ENCODE peak calls at places on chromosomes 6 and 20, in five cellular contexts. A is stomach, T is tibial nerve, I is K562, N is sigmoid colon. B is an unnamed sample.

GRCh38 chr6:21740719-21741118 is 147.2 kb downstream of the SOX4 start:
- DNase-seq in A (no peak), T (no peak), I (no peak), N (no peak), B (no peak)

GRCh38 chr6:6039946-6040509 is 33.3 kb upstream of the NRN1 start:
- DNase-seq in I (no peak), N (no peak), T (no peak), A (no peak), B (no peak)

GRCh38 chr6:16683524-16684194 is 77.6 kb downstream of the ATXN1 start:
- DNase-seq in I (no peak), T (peak; percentile 48), N (peak; percentile 76), A (no peak), B (no peak)

GRCh38 chr6:100665041-100665380 is 200.3 kb upstream of the SIM1 start:
- DNase-seq in N (no peak), I (no peak), A (no peak), T (no peak), B (no peak)

GRCh38 chr6:3204921-3205320 is 22.5 kb downstream of the TUBB2B start:
- DNase-seq in N (no peak), I (no peak), T (no peak), A (no peak), B (no peak)

GRCh38 chr6:139699335-139699734 is 324.9 kb upstream of the CITED2 start:
- DNase-seq in T (peak; percentile 65), N (no peak), I (no peak), A (no peak), B (no peak)

GRCh38 chr20:31751126-31751525 is 12.0 kb downstream of the TPX2 start:
- DNase-seq in I (no peak), N (no peak), T (no peak), A (no peak), B (no peak)

GRCh38 chr20:47502801-47503239 is 1.1 kb downstream of the NCOA3 start:
- DNase-seq in N (no peak), A (no peak), I (peak; percentile 35), T (peak; percentile 19), B (no peak)

GRCh38 chr6:4270799-4271198 is 135.4 kb upstream of the ECI2 start:
- DNase-seq in T (peak; percentile 26), I (no peak), N (no peak), A (no peak), B (no peak)

GRCh38 chr6:12628327-12628726 is 88.2 kb upstream of the PHACTR1 start:
- DNase-seq in N (no peak), A (no peak), T (no peak), I (no peak), B (no peak)

GRCh38 chr20:37526238-37526838 is 1.3 kb downstream of the BLCAP start:
- DNase-seq in I (peak; percentile 68), N (no peak), A (no peak), T (no peak), B (peak; percentile 42)

GRCh38 chr6:36350681-36351091 is 14.0 kb upstream of the BNIP5 start:
- DNase-seq in T (no peak), A (peak; percentile 34), N (no peak), I (peak; percentile 78), B (no peak)

GRCh38 chr6:110813813-110814487 is 1.3 kb downstream of the CDK19 start:
- DNase-seq in N (no peak), A (no peak), T (peak; percentile 16), I (peak; percentile 12), B (no peak)

GRCh38 chr6:26158581-26159416 is 71.6 kb downstream of the HFE start:
- DNase-seq in T (peak; percentile 55), A (peak; percentile 73), N (peak; percentile 89), I (peak; percentile 39), B (peak; percentile 83)

GRCh38 chr20:53875452-53875851 is 194.9 kb downstream of the BCAS1 start:
- DNase-seq in A (peak; percentile 36), I (no peak), T (no peak), N (no peak), B (no peak)

GRCh38 chr6:69622230-69622629 is 174.6 kb downstream of the LMBRD1 start:
- DNase-seq in A (no peak), I (peak; percentile 7), N (no peak), T (no peak), B (no peak)

GRCh38 chr6:13091192-13091591 is 237.1 kb downstream of the TBC1D7 start:
- DNase-seq in I (no peak), N (no peak), A (no peak), T (no peak), B (no peak)

GRCh38 chr20:50043573-50044352 is 61.0 kb downstream of the SNAI1 start:
- DNase-seq in N (no peak), T (no peak), I (no peak), A (no peak), B (peak; percentile 80)

GRCh38 chr6:34182751-34183531 is 37.1 kb upstream of the GRM4 start:
- DNase-seq in I (no peak), N (no peak), A (peak; percentile 26), T (no peak), B (no peak)

GRCh38 chr20:24999568-24999967 is 7.0 kb upstream of the APMAP start:
- DNase-seq in A (no peak), I (no peak), T (no peak), N (peak; percentile 28), B (peak; percentile 9)

GRCh38 chr6:100449239-100449691 is 15.5 kb downstream of the SIM1 start:
- DNase-seq in A (no peak), I (no peak), N (no peak), T (no peak), B (peak; percentile 51)

GRCh38 chr6:142356271-142356938 is 54.6 kb downstream of the ADGRG6 start:
- DNase-seq in A (no peak), N (no peak), I (no peak), T (no peak), B (no peak)

DNA sequence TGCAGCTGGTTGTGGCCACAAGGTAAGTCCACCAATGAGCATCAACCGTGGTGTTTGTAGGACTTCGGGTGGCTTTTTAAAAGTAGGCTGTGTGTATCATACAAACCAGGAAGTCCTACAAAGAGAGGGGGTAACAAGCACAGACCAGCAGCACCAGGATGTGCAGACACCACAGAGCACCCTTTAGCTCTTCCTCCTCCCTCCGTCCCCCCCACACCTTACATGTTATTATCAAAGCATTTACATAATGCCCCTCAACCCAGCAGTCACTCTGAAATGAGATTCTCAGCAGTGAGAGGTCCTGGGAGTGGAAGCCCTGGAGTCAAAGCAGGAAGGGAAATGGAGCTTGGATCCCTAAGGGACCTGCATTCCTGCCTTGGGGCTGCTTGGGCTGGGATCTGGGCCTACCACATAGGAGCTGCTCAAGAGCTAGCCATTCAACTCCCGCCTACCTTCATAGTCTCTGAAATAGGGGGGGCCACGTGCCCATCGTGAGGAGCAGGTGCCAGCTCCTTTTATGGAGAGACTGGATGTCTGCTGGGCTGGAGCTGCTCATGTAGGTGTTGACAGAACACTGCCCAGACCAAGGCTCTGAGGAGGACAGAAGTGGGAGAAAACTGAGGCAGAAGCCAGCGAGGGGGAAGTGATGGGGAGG is 90.6 kb downstream of the PSMB1 start:
- DNase-seq in T (no peak), I (no peak), N (no peak), A (no peak), B (no peak)
- TF ChIP-seq POLR2A in T (no peak), I (no peak), N (no peak), A (no peak), B (no peak)

DNA sequence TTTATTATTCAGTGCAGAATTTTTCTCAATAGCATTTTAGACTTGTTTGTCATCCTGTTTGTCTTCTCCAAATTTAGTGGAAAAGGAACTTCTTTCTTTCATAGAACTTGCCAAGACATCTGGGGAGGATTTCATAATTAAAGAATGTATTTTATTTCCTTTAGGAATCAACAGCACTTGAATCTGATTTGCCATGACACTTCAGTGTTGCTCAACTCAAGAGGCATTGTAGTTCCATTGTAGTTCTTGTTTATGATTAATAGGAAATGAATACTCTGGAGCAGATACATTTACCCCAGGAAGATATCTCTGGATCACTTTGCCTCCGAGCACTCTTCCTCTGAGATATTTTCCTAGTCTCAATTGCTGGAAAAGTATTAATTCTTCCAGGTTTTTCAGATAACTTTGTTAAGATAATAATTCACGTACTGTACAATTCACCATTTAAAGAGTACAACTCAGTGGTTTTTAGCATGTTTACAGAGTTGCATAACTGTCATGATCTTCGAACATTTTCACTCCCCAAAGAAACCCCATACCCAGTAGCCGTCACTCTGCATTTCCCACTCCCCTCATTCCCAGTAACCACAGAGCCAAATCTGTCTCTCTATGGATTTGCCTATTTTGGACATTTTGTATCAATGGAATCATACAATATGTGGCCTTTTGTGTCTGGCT is 29.7 kb downstream of the AKAP12 start:
- DNase-seq in I (no peak), A (no peak), T (no peak), N (no peak), B (no peak)
- TF ChIP-seq EP300 in I (no peak), A (no peak), T (no peak), N (no peak), B (no peak)

GRCh38 chr6:115976321-115976870 is 84.3 kb downstream of the FRK start:
- DNase-seq in I (no peak), N (no peak), A (no peak), T (no peak), B (no peak)
- H3K4me1 ChIP-seq in I (no peaks in the 10 kb centered on the region), N (no peaks in the 10 kb centered on the region), A (no peaks in the 10 kb centered on the region), T (no peaks in the 10 kb centered on the region), B (no peaks in the 10 kb centered on the region)

GRCh38 chr6:20401403-20402180 is at the start of gene E2F3:
- DNase-seq in A (peak; percentile 100), T (peak; percentile 99), N (peak; percentile 100), I (peak; percentile 99), B (peak; percentile 100)
- TF ChIP-seq POLR2A in A (no peak), T (no peak), N (no peak), I (peak; percentile 99), B (no peak)

GRCh38 chr6:31958741-31959739 is at the start of the genes NELFE and SKIC2:
- DNase-seq in T (peak; percentile 94), A (peak; percentile 99), I (peak; percentile 100), N (peak; percentile 99), B (peak; percentile 99)
- TF ChIP-seq EP300 in T (peak; percentile 100), A (peak; percentile 44), I (no peak), N (no peak), B (peak; percentile 37)

GRCh38 chr6:130307752-130308361 is 58.0 kb upstream of the TMEM200A start:
- DNase-seq in A (no peak), N (no peak), I (no peak), T (no peak), B (no peak)

GRCh38 chr6:130303436-130303835 is 62.4 kb upstream of the TMEM200A start:
- DNase-seq in T (no peak), I (no peak), N (no peak), A (no peak), B (no peak)

GRCh38 chr6:130309028-130309427 is 56.8 kb upstream of the TMEM200A start:
- DNase-seq in A (no peak), T (no peak), I (no peak), N (no peak), B (no peak)

DNA sequence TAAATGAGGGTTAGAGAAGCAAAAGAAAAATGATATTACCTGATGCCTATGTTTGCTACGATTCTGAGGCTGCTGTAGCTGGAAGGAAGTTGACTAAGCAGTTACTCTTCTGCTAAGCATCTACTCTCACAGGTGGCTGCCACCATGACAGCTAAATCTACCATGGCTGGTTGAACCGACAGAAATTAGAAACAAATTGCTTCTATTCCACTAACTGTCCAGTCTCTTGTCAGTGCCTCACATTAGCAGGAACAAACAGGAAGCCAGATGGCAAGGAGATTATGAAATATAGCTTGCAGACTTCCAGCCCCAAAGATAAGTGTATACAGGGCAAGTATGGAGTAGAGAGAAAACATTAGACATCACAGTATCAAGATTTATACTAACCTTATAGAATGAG is 59.4 kb upstream of the TMEM200A start:
- DNase-seq in T (no peak), I (no peak), N (no peak), A (no peak), B (no peak)
- H3K4me1 ChIP-seq in T (no peaks in the 10 kb centered on the region), I (no peaks in the 10 kb centered on the region), N (no peaks in the 10 kb centered on the region), A (no peaks in the 10 kb centered on the region), B (no peaks in the 10 kb centered on the region)

GRCh38 chr20:62285722-62286121 is 17.1 kb upstream of the ADRM1 start:
- DNase-seq in T (no peak), A (no peak), I (no peak), N (no peak), B (no peak)
- TF ChIP-seq POLR2A in T (no peak), A (no peak), I (no peak), N (no peak), B (no peak)